ENCODE peak calls at places on chromosomes 4 and X, in ten cellular contexts. X is suprapubic skin, D is lower lobe of right lung, U is RWPE1, M is AG04450, S is heart left ventricle, Q is fibroblast of lung, T is WERI-Rb-1, L is kidney, E is tibial artery. V is an unnamed sample.

GRCh38 chrX:78375894-78376293 is 48.5 kb upstream of the CYSLTR1 start:
- DNase-seq in L (no peak), Q (no peak), S (no peak), D (no peak), M (no peak), E (no peak), U (no peak), X (no peak), T (no peak), V (no peak)

GRCh38 chrX:12974217-12974796 is 603 bp upstream of the TMSB4X start:
- DNase-seq in D (peak), E (peak), L (peak), Q (peak), X (peak), T (peak), S (peak), M (no peak), U (peak), V (peak)

GRCh38 chr4:71206763-71207162 is 132.1 kb upstream of the SLC4A4 start:
- DNase-seq in S (no peak), U (no peak), M (peak), L (no peak), T (no peak), X (no peak), D (no peak), Q (peak), E (no peak), V (no peak)

GRCh38 chr4:130995988-130996387 is 1900.0 kb downstream of the C4orf33 start:
- DNase-seq in X (no peak), T (no peak), E (no peak), Q (peak), U (no peak), L (no peak), S (no peak), M (no peak), D (no peak), V (no peak)

GRCh38 chr4:169952236-169953088 is 73.7 kb downstream of the MFAP3L start:
- DNase-seq in Q (no peak), E (no peak), M (no peak), X (no peak), T (no peak), U (no peak), S (no peak), D (no peak), L (no peak), V (no peak)

GRCh38 chr4:53711916-53712315 is 120.6 kb upstream of the LNX1 start:
- DNase-seq in S (no peak), D (no peak), M (no peak), L (no peak), T (no peak), E (no peak), U (no peak), Q (no peak), X (no peak), V (no peak)

GRCh38 chr4:105709081-105709450 is 482 bp downstream of the GSTCD start:
- DNase-seq in U (peak), Q (peak), X (peak), E (no peak), T (peak), L (no peak), S (no peak), M (no peak), D (no peak), V (no peak)

GRCh38 chrX:67780694-67781109 is 236.9 kb downstream of the AR start:
- DNase-seq in E (peak), L (peak), S (peak), T (no peak), X (peak), M (peak), D (peak), U (peak), Q (peak), V (peak)

GRCh38 chr4:17787315-17787714 is 5.9 kb upstream of the FAM184B start:
- DNase-seq in U (peak), X (no peak), E (no peak), T (no peak), L (no peak), M (peak), Q (no peak), D (no peak), S (no peak), V (no peak)

GRCh38 chrX:96464880-96465558 is 219.6 kb upstream of the DIAPH2 start:
- DNase-seq in Q (no peak), M (no peak), S (no peak), L (no peak), U (no peak), T (no peak), E (no peak), X (no peak), D (no peak), V (no peak)

GRCh38 chr4:101981756-101982155 is 191.2 kb downstream of the BANK1 start:
- DNase-seq in D (no peak), T (no peak), X (no peak), S (no peak), U (peak), M (no peak), L (no peak), Q (no peak), E (no peak), V (no peak)

GRCh38 chr4:148054275-148054674 is 322.4 kb downstream of the ARHGAP10 start:
- DNase-seq in E (no peak), U (no peak), Q (no peak), L (no peak), T (peak), D (no peak), S (no peak), X (no peak), M (no peak), V (no peak)

GRCh38 chr4:148299337-148299736 is 142.9 kb downstream of the NR3C2 start:
- DNase-seq in T (no peak), L (peak), S (no peak), D (no peak), U (no peak), E (no peak), X (no peak), M (no peak), Q (no peak), V (no peak)

DNA sequence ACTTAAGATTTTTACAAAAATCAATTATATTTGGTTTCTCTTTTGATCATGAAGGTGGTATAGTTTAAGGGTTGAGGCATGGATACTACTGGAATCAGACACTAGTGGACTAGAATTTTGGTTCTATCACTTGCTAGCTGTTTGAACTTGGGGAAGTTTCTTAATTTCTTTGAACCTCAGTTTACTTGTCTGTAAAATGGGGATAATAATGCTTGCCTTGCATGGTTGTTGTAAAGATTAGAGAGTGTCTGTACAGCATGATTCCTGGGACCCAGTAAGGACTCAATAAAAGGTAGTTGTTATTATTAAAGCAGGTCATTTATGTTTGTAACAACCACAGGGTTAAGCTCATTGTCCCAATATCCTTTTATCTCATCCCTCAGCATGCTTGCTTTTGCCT is 36.0 kb downstream of the TMEM164 start:
- DNase-seq in U (no peak), T (no peak), L (no peak), Q (no peak), E (no peak), M (no peak), D (no peak), S (no peak), X (no peak), V (no peak)
- H3K27ac ChIP-seq in U (no peak), T (no peak), L (no peak), Q (no peak), E (no peak), M (no peak), D (no peak), S (no peak), X (no peak), V (no peak)

DNA sequence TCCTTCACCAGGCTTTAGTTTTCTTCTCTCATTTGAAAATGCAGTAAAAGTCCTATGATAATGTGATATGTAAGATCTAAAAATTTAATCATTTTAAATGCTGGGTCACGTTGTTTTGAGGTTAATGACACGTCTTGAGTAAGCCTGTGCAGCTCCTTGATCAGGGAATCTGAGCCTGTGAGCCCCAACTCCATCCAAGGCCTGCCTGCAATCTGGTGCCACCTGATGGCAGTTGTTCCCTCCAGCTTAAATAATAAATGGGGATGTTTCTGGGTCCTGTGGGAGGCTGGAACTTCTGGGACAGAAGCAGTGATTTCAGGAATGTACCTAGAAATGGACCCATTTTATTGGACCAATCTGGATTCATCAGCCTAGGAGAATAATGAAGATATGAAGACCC is 455.4 kb upstream of the ADGRL3 start:
- DNase-seq in E (no peak), M (no peak), Q (peak), X (no peak), D (no peak), S (no peak), T (peak), U (no peak), L (no peak), V (no peak)
- TF ChIP-seq CTCF in E (no peak), M (peak), Q (peak), X (no peak), D (no peak), S (no peak), T (peak), U (no peak), L (no peak), V (no peak)

DNA sequence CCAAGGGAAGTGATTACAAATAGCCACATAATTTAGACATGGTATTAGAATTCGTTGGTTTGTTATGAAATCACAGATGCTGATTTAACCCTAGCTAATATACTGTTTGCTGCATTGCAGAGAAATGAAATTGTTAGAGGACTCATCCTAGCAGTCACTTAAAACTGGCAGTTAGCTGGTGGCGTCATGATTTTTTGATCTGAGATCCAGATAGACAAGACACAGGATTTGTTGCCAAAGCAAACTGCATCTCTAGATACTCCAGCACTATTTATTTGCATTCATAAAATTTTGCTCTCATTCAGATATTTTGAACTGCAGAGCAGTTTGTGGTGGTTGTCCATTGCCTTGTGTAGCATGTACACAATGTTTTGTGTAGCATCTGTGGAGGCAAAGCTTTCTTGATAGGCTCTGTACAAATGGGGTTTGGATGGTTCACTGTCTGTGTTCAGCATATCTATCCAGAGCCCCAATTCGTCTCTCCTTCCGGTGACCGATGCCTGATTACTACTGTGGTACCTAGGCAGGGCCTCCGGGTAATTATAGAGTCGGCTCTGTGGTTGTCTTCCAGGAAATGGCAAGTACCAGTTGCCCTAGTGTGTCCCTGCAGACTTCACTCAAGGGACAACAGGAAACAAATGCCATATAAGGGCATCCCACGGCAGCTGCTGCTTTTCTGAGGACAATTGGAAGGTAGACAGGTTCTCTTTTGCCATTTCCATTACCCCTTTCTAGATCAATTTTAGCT is 30.1 kb upstream of the SPARCL1 start:
- DNase-seq in U (no peak), S (no peak), T (no peak), E (no peak), X (no peak), Q (no peak), L (no peak), D (no peak), M (no peak), V (no peak)
- H3K27ac ChIP-seq in U (no peak), S (no peak), T (no peak), E (no peak), X (no peak), Q (no peak), L (no peak), D (no peak), M (no peak), V (no peak)

DNA sequence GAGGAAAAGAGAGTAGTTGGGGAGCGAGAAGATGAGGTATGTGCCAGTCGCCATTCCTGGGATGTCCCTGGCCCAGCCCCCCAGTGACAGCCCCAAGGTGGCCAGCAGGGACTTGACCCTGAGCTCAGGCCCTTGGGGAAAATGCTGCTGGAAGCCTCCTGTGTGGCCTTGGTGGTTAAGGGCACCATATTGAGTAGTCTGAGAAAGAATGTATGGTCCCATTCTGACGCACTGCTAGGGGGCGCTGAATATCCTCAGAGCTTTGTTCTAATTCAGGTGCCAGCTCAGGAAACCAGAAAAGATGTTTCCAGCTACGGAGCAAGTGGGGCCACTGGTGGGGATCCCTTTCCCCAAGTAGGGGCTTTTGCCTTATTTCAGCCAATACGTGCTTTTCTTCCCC is 14.0 kb upstream of the UBA6 start:
- DNase-seq in X (no peak), S (no peak), L (no peak), E (no peak), D (no peak), M (no peak), U (no peak), Q (no peak), T (no peak), V (no peak)
- TF ChIP-seq CTCF in X (no peak), S (no peak), L (no peak), E (no peak), D (no peak), M (no peak), U (no peak), Q (no peak), T (peak), V (no peak)

GRCh38 chr4:52251864-52252263 is 200.8 kb downstream of the SPATA18 start:
- DNase-seq in T (no peak), X (no peak), S (no peak), M (no peak), L (no peak), D (no peak), Q (no peak), E (no peak), U (no peak), V (no peak)

GRCh38 chr4:52249583-52249982 is 198.5 kb downstream of the SPATA18 start:
- DNase-seq in T (no peak), D (no peak), E (no peak), U (no peak), Q (no peak), L (no peak), M (no peak), S (no peak), X (no peak), V (no peak)

GRCh38 chr4:52253025-52253424 is 201.9 kb downstream of the SPATA18 start:
- DNase-seq in S (no peak), T (no peak), U (no peak), M (no peak), D (no peak), E (no peak), X (no peak), L (no peak), Q (no peak), V (no peak)

GRCh38 chr4:52248836-52249235 is 197.7 kb downstream of the SPATA18 start:
- DNase-seq in Q (no peak), E (no peak), U (peak), D (no peak), T (no peak), X (no peak), L (no peak), M (no peak), S (no peak), V (no peak)

GRCh38 chr4:52250124-52250523 is 199.0 kb downstream of the SPATA18 start:
- DNase-seq in D (no peak), U (no peak), L (no peak), X (no peak), T (no peak), M (no peak), Q (no peak), S (no peak), E (peak), V (no peak)
- H3K27ac ChIP-seq in D (no peak), U (no peak), L (no peak), X (no peak), T (no peak), M (no peak), Q (no peak), S (no peak), E (no peak), V (no peak)

GRCh38 chrX:3960952-3961351 is 247.5 kb upstream of the PRKX start:
- DNase-seq in D (no peak), S (no peak), L (no peak), T (no peak), U (no peak), X (no peak), M (no peak), E (no peak), Q (no peak), V (no peak)

GRCh38 chrX:3963980-3964379 is 250.5 kb upstream of the PRKX start:
- DNase-seq in X (no peak), Q (no peak), D (no peak), U (no peak), L (no peak), S (no peak), M (no peak), T (no peak), E (no peak), V (no peak)

GRCh38 chrX:3962511-3963350 is 249.3 kb upstream of the PRKX start:
- DNase-seq in T (no peak), X (no peak), D (no peak), U (no peak), Q (peak), S (no peak), M (no peak), L (no peak), E (no peak), V (no peak)
- TF ChIP-seq CTCF in T (peak), X (no peak), D (peak), U (peak), Q (peak), S (peak), M (peak), L (no peak), E (no peak), V (no peak)

V was measured in left lung.